ENCODE peak calls at places on chromosomes 13 and 19, in nine cellular contexts. C is colonic mucosa, S is lower lobe of right lung, D is left ventricle myocardium inferior, Y is GM23248, O is pancreas, P is heart left ventricle, M is ovary, V is neuronal stem cell. J is an unnamed sample. For H3K4me1, the result is how much of the 10 kb centered on the place peaks cover.

GRCh38 chr19:48554385-48555091 is 2.6 kb downstream of the SULT2B1 start:
- DNase-seq in C (no peak), S (no peak), D (no peak), Y (no peak), O (no peak), P (no peak), M (no peak), V (peak), J (no peak)

GRCh38 chr13:98890186-98890585 is 87.7 kb downstream of the DOCK9 start:
- DNase-seq in C (no peak), S (no peak), D (no peak), Y (peak), O (no peak), P (no peak), M (no peak), V (no peak), J (peak)

GRCh38 chr13:29619995-29620394 is 24.5 kb upstream of the SLC7A1 start:
- DNase-seq in C (no peak), S (no peak), D (no peak), Y (peak), O (no peak), P (no peak), M (no peak), V (no peak), J (no peak)

GRCh38 chr19:53538378-53539109 is 599 bp downstream of the ZNF331 start:
- DNase-seq in C (no peak), S (no peak), D (no peak), Y (no peak), O (no peak), P (no peak), M (no peak), V (no peak), J (no peak)

GRCh38 chr13:46168341-46168740 is 13.6 kb downstream of the LCP1 start:
- DNase-seq in C (no peak), S (peak), D (no peak), Y (peak), O (no peak), P (no peak), M (no peak), V (no peak), J (no peak)

GRCh38 chr19:13226983-13227382 is 76.8 kb downstream of the IER2 start:
- DNase-seq in C (no peak), S (no peak), D (no peak), Y (no peak), O (no peak), P (no peak), M (no peak), V (no peak), J (no peak)

GRCh38 chr13:99992912-99993311 is 11.3 kb downstream of the ZIC2 start:
- DNase-seq in C (no peak), S (no peak), D (no peak), Y (peak), O (no peak), P (no peak), M (no peak), V (peak), J (peak)

GRCh38 chr19:12840091-12841079 is 2.1 kb downstream of the MAST1 start:
- DNase-seq in C (peak), S (peak), D (peak), Y (peak), O (peak), P (no peak), M (no peak), V (peak), J (peak)

GRCh38 chr13:26978081-26978860 is 193.3 kb downstream of the USP12 start:
- DNase-seq in C (peak), S (no peak), D (no peak), Y (no peak), O (no peak), P (no peak), M (no peak), V (no peak), J (no peak)

GRCh38 chr13:93862259-93862658 is 617.2 kb downstream of the DCT start:
- DNase-seq in C (no peak), S (no peak), D (no peak), Y (peak), O (no peak), P (no peak), M (no peak), V (no peak), J (no peak)

GRCh38 chr13:80116107-80116506 is 224.8 kb downstream of the SPRY2 start:
- DNase-seq in C (no peak), S (no peak), D (no peak), Y (peak), O (no peak), P (no peak), M (no peak), V (no peak), J (no peak)

GRCh38 chr19:58154287-58154678 is 3.7 kb upstream of the ZNF329 start:
- DNase-seq in C (peak), S (peak), D (peak), Y (peak), O (peak), P (no peak), M (peak), V (no peak), J (peak)

GRCh38 chr19:42693760-42694350 is 46.4 kb downstream of the PSG3 start:
- DNase-seq in C (no peak), S (no peak), D (no peak), Y (peak), O (no peak), P (no peak), M (no peak), V (no peak), J (peak)

GRCh38 chr19:16030964-16031871 is 45.1 kb upstream of the TPM4 start:
- DNase-seq in C (no peak), S (no peak), D (no peak), Y (no peak), O (peak), P (no peak), M (no peak), V (no peak), J (peak)

GRCh38 chr19:42178791-42179500 is 38.5 kb downstream of the DEDD2 start:
- DNase-seq in C (no peak), S (no peak), D (no peak), Y (no peak), O (no peak), P (no peak), M (no peak), V (peak), J (peak)

GRCh38 chr13:33286143-33286542 is 588 bp upstream of the STARD13 start:
- DNase-seq in C (peak), S (no peak), D (no peak), Y (no peak), O (no peak), P (no peak), M (peak), V (no peak), J (peak)

GRCh38 chr19:17077447-17078028 is 2.0 kb downstream of the MYO9B start:
- DNase-seq in C (no peak), S (no peak), D (no peak), Y (no peak), O (no peak), P (no peak), M (no peak), V (no peak), J (no peak)
- H3K4me3 ChIP-seq in C (peak), S (peak), D (peak), Y (peak), O (no peak), P (no peak), M (no peak), V (no peak), J (no peak)

GRCh38 chr19:18518639-18519038 is 3.2 kb downstream of the ELL start:
- DNase-seq in C (no peak), S (no peak), D (no peak), Y (no peak), O (no peak), P (no peak), M (no peak), V (no peak), J (no peak)
- H3K4me1 ChIP-seq in C (under half), S (half or more), D (half or more), Y (under half), O (under half), P (under half), M (under half), V (under half), J (under half)

DNA sequence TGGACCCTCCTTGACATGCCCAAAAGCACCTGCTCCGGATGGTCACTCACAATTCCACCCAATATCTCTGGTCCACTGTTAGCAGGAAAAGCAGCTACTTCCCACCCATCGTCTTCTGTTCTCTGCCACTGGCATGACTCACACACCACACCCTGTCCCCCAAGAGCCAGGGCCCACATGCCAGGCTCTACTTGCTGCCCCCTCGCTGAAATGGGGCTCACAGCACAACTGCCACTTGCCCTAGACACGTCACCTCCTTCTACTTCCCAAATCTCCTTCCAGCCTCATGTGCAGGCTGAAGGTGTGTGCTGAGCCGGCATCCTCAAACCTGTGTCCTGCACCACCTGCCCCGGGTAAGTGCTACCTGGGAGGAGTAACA is 65.0 kb downstream of the TBC1D4 start:
- DNase-seq in C (no peak), S (peak), D (no peak), Y (peak), O (no peak), P (no peak), M (no peak), V (no peak), J (no peak)
- H3K27ac ChIP-seq in C (no peak), S (peak), D (peak), Y (no peak), O (peak), P (peak), M (no peak), V (no peak), J (no peak)

DNA sequence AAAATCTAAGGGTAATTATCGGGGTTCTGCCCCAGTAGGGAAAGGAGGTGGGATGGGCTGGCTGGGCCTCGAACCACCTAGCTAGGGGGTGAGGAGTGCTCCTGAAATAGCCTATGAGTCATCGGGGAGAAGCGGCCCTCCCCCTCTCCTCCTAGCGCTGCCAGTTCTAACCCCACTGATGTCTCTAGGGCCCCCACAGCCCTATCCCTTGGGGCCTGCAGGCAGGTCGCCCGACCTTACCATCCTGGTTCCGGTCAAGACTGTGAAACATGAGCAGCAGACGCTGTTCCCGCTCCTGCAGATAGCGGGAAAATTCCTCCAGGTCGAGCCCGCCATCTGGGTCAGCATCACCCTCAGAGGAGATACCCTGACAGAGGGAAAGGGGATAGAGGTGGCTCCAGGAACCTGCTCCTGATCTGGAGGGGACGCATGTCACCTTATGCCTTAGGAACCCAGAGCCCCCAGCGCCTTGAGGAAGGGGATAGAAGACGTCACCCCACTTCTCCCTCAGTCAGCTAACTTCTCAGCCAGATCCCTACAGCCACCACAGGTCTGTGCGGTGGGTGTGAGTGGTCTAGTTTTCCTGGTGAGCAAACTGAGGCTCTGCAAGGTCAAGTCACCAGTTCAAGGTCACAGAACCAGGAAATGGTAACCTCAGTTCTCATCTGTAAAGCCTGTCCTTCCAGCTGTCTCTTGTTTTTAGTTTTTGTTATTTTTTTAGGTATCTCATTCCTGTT is 1.5 kb downstream of the SLC25A23 start:
- DNase-seq in C (no peak), S (no peak), D (no peak), Y (peak), O (no peak), P (no peak), M (peak), V (no peak), J (no peak)
- H3K4me3 ChIP-seq in C (peak), S (no peak), D (peak), Y (no peak), O (no peak), P (no peak), M (peak), V (no peak), J (no peak)

DNA sequence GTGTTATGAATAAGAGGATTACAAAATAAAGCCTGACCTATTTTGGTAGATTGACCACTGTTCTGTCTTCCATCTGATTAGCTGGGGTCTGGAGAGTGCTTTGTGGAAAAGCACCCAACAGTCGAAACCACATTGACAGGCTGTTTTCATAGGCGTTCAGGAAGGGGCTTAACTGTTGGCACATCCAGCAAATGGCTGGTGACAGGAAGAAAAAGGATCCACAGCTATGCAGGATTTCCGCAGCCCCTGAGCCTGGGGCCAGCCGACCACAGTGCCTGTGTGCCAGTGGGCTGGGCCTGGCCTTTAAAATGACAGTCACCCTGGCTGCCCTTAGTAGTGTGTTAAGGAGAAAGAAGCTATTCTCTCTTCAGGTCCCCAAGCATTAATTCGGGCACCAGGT is 113.3 kb downstream of the SIPA1L3 start:
- DNase-seq in C (no peak), S (no peak), D (no peak), Y (no peak), O (no peak), P (no peak), M (no peak), V (no peak), J (no peak)
- H3K4me1 ChIP-seq in C (under half), S (under half), D (under half), Y (under half), O (under half), P (under half), M (under half), V (under half), J (under half)

GRCh38 chr19:40663712-40664692 is 26.4 kb downstream of the NUMBL start:
- DNase-seq in C (no peak), S (no peak), D (peak), Y (peak), O (no peak), P (no peak), M (peak), V (no peak), J (peak)
- H3K27ac ChIP-seq in C (peak), S (peak), D (peak), Y (peak), O (no peak), P (peak), M (peak), V (no peak), J (peak)